ENCODE peak calls at places on chromosomes 5 and 9, in five cellular contexts. O is heart right ventricle, B is tibial nerve, H is stomach, X is Peyer's patch. R is an unnamed sample.

GRCh38 chr5:163260961-163261360 is 176.4 kb upstream of the CCNG1 start:
- DNase-seq in H (no peak), X (no peak), O (no peak), B (no peak), R (no peak)

GRCh38 chr5:66378407-66378806 is 217.8 kb upstream of the MAST4 start:
- DNase-seq in B (no peak), O (no peak), H (no peak), X (no peak), R (no peak)

GRCh38 chr9:131178382-131178781 is 53.0 kb downstream of the NUP214 start:
- DNase-seq in X (peak; percentile 86), H (peak; percentile 63), B (peak; percentile 35), O (peak; percentile 67), R (peak; percentile 74)

GRCh38 chr9:136644593-136645342 is 17.9 kb upstream of the EGFL7 start:
- DNase-seq in O (peak; percentile 81), H (peak; percentile 52), B (peak; percentile 65), X (peak; percentile 79), R (peak; percentile 68)

GRCh38 chr5:74199436-74200210 is 440.9 kb downstream of the ENC1 start:
- DNase-seq in B (no peak), X (no peak), O (no peak), H (no peak), R (no peak)

GRCh38 chr9:134814598-134815215 is 65.9 kb upstream of the FCN2 start:
- DNase-seq in H (no peak), B (no peak), X (no peak), O (no peak), R (no peak)

GRCh38 chr5:128684951-128685350 is 146.9 kb upstream of the FBN2 start:
- DNase-seq in H (no peak), O (no peak), B (no peak), X (no peak), R (no peak)

GRCh38 chr9:109264865-109265532 is 55.9 kb downstream of the EPB41L4B start:
- DNase-seq in B (no peak), O (peak; percentile 25), H (peak; percentile 71), X (no peak), R (no peak)

GRCh38 chr9:15725953-15726352 is 173.1 kb downstream of the CCDC171 start:
- DNase-seq in O (no peak), B (no peak), X (no peak), H (no peak), R (no peak)

GRCh38 chr9:108551030-108551964 is 304.5 kb downstream of the ACTL7B start:
- DNase-seq in B (no peak), O (no peak), X (no peak), H (no peak), R (no peak)

GRCh38 chr9:88418715-88419540 is 30.7 kb downstream of the SPIN1 start:
- DNase-seq in O (no peak), B (no peak), X (no peak), H (no peak), R (no peak)

GRCh38 chr5:136538534-136538933 is 173.2 kb upstream of the TRPC7 start:
- DNase-seq in X (no peak), H (no peak), O (no peak), B (no peak), R (no peak)

GRCh38 chr9:100498592-100498991 is 25.6 kb downstream of the TMEFF1 start:
- DNase-seq in O (no peak), B (no peak), H (no peak), X (no peak), R (no peak)

GRCh38 chr9:137816531-137817235 is 60.9 kb upstream of the CACNA1B start:
- DNase-seq in X (no peak), O (no peak), H (no peak), B (no peak), R (no peak)

GRCh38 chr5:110623875-110624274 is 102.6 kb downstream of the TMEM232 start:
- DNase-seq in O (no peak), X (no peak), H (no peak), B (no peak), R (no peak)

GRCh38 chr9:87359264-87359663 is 138.4 kb upstream of the DAPK1 start:
- DNase-seq in H (no peak), X (no peak), B (no peak), O (no peak), R (no peak)

GRCh38 chr5:128674837-128675446 is 136.9 kb upstream of the FBN2 start:
- DNase-seq in X (peak; percentile 63), O (no peak), H (peak; percentile 35), B (no peak), R (no peak)

GRCh38 chr5:133241179-133241728 is 189.4 kb downstream of the HSPA4 start:
- DNase-seq in O (no peak), H (no peak), X (no peak), B (no peak), R (no peak)

GRCh38 chr5:174720612-174721521 is 3.5 kb upstream of the MSX2 start:
- DNase-seq in B (no peak), H (no peak), O (no peak), X (no peak), R (no peak)

GRCh38 chr9:33024126-33024965 is 727 bp upstream of the DNAJA1 start:
- DNase-seq in O (no peak), H (no peak), X (no peak), B (no peak), R (no peak)

GRCh38 chr5:7690557-7690956 is 160.4 kb downstream of the CFAP90 start:
- DNase-seq in X (no peak), H (no peak), B (no peak), O (no peak), R (no peak)

GRCh38 chr9:123234853-123235252 is 33.5 kb downstream of the STRBP start:
- DNase-seq in H (no peak), X (no peak), O (no peak), B (no peak), R (no peak)

GRCh38 chr9:129359871-129360536 is 181.9 kb upstream of the IER5L start:
- DNase-seq in B (no peak), H (no peak), O (no peak), X (no peak), R (no peak)

GRCh38 chr9:98708933-98709911 is at the start of gene GABBR2:
- DNase-seq in H (no peak), X (no peak), O (no peak), B (no peak), R (no peak)

GRCh38 chr5:171323007-171323406 is 14.0 kb downstream of the TLX3 start:
- DNase-seq in H (no peak), O (no peak), B (no peak), X (no peak), R (no peak)

GRCh38 chr5:171323806-171324632 is 15.0 kb downstream of the TLX3 start:
- DNase-seq in O (no peak), H (no peak), B (no peak), X (no peak), R (no peak)

GRCh38 chr5:171322527-171322926 is 13.5 kb downstream of the TLX3 start:
- DNase-seq in O (no peak), B (no peak), X (no peak), H (no peak), R (no peak)

GRCh38 chr5:171318026-171318425 is 9.0 kb downstream of the TLX3 start:
- DNase-seq in B (no peak), H (no peak), X (no peak), O (no peak), R (no peak)

DNA sequence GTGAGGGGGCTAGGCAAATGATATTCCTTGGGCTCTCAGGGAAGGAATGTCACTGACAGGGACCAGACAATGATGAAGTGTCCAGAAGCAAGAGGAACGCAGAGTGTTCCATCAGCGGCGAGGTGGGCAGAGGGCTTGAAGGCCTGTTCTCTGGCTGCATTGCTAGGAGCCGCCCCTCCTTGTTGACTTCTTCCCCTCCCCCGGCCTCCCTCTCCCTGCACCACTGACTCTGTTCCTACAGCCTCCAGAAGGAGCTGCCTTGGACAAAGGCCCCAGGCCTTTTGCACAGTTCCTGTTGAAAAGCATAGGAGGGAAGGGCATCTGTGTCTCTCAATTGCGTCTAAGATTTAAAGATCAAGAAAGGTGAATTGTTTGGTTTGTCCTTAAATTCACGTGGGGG is 12.4 kb downstream of the TLX3 start:
- DNase-seq in O (no peak), X (no peak), H (no peak), B (no peak), R (no peak)
- H3K27me3 ChIP-seq in O (peaks cover 96% of the 10 kb centered on the region), X (peaks cover 22% of the 10 kb centered on the region), H (peaks cover 79% of the 10 kb centered on the region), B (no peaks in the 10 kb centered on the region), R (peaks cover 65% of the 10 kb centered on the region)

GRCh38 chr5:79853003-79853402 is 138.1 kb downstream of the MTX3 start:
- DNase-seq in H (no peak), X (no peak), O (no peak), B (no peak), R (no peak)

GRCh38 chr5:79856456-79857055 is 134.5 kb downstream of the MTX3 start:
- DNase-seq in X (no peak), B (no peak), H (no peak), O (no peak), R (no peak)

GRCh38 chr5:79851694-79852006 is 139.4 kb downstream of the MTX3 start:
- DNase-seq in O (no peak), X (no peak), H (no peak), B (no peak), R (no peak)

GRCh38 chr5:79850941-79851693 is 139.9 kb downstream of the MTX3 start:
- DNase-seq in O (no peak), X (no peak), B (no peak), H (no peak), R (no peak)

DNA sequence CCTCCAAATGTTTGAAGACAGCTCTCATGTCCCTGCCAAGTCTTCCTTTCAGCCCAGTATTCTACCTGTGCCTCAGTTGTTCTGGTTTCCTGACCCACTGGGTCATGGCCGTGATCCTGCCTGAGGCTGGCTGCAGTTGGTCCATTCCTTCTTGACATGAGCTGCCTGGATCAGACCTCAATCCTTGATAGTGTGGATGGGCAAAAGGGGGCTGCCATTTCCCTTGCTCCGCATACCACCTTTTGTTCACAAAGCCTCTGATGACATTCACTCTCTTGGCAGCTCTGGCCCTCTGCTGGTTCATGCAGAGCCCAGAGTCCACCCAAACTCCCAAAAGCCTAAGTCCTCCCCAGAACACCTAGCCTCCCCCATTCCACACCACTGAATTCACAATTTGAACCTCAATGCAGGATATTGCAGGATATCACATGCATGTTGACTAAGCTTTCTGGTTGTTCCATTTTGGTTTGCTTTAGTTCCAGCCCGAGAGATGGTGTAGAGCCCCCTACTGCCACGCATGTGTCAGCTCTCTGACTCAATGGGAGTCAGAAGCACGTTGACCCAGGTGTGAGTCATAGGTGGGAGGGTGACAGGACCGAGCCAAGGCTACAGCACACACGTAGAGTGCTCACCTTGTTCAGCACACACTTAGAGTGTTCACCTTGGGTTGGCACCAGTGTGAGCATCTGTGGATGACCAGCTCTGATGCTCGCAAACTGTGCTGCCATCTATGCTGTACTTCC is 137.2 kb downstream of the MTX3 start:
- DNase-seq in O (no peak), B (no peak), H (no peak), X (no peak), R (no peak)
- H3K27ac ChIP-seq in O (no peak overlapping the region), B (no peak overlapping the region), H (no peak overlapping the region), X (no peak overlapping the region), R (no peak overlapping the region)

GRCh38 chr9:96817973-96818372 is 36.3 kb downstream of the ZNF782 start:
- DNase-seq in B (no peak), H (no peak), O (no peak), X (no peak), R (no peak)
- H3K9me3 ChIP-seq in B (peaks cover 6% of the 10 kb centered on the region), H (peaks cover 76% of the 10 kb centered on the region), O (peaks cover 100% of the 10 kb centered on the region), X (peaks cover 2% of the 10 kb centered on the region), R (peaks cover 98% of the 10 kb centered on the region)

DNA sequence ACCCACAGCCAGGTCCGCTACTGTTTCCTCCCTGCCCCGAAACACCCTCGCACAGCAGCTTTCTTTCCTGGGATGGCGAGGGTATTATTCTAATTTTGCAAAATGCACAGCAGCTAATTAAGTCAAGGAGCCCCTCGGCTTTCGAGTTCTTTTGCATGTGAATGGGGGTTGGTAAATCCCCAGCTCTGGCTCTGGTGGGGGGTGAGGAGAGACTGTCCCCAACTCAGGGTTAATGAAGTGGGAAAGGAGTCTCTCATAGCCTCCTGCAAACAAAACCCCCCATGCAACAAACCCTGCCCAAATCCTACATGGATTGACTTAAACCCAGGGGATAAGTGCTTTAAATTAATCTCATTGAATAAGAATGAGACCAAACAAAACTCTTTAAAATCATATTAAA is 8.8 kb downstream of the BARHL1 start:
- DNase-seq in H (no peak), X (no peak), O (no peak), B (no peak), R (no peak)
- H3K27me3 ChIP-seq in H (peaks cover 58% of the 10 kb centered on the region), X (peaks cover 48% of the 10 kb centered on the region), O (peaks cover 64% of the 10 kb centered on the region), B (no peaks in the 10 kb centered on the region), R (peaks cover 58% of the 10 kb centered on the region)